ENCODE peak calls at places on chromosomes 13 and 19, in nine cellular contexts. V is astrocyte of the spinal cord; M is stomach; G is cardiac muscle cell; J is CD8-positive, alpha-beta T cell; A is GM12864; T is mucosa of descending colon; F is neural progenitor cell; H is dorsolateral prefrontal cortex. U is an unnamed sample.

GRCh38 chr19:9850235-9850959 is 15.3 kb downstream of the PIN1 start:
- DNase-seq in V (no peak), M (no peak), G (no peak), J (no peak), A (no peak), T (no peak), F (no peak), H (no peak), U (no peak)

GRCh38 chr13:79085021-79085420 is 321.0 kb downstream of the RBM26 start:
- DNase-seq in V (no peak), M (no peak), G (no peak), J (no peak), A (no peak), T (no peak), F (no peak), H (no peak), U (no peak)

GRCh38 chr19:48244289-48244688 is 11.4 kb downstream of the CARD8 start:
- DNase-seq in V (peak; percentile 4), M (no peak), G (no peak), J (peak; percentile 30), A (no peak), T (peak; percentile 16), F (no peak), H (no peak), U (no peak)

GRCh38 chr19:48480151-48480475 is 10.9 kb downstream of the CYTH2 start:
- DNase-seq in V (peak; percentile 43), M (peak; percentile 49), G (no peak), J (peak; percentile 25), A (no peak), T (peak; percentile 52), F (no peak), H (peak; percentile 82), U (no peak)

GRCh38 chr19:6020166-6020967 is 42.4 kb upstream of the RANBP3 start:
- DNase-seq in V (no peak), M (peak; percentile 70), G (no peak), J (no peak), A (no peak), T (no peak), F (no peak), H (no peak), U (no peak)

GRCh38 chr13:35720690-35721554 is 244.4 kb upstream of the MAB21L1 start:
- DNase-seq in V (peak; percentile 51), M (peak; percentile 49), G (peak; percentile 80), J (no peak), A (no peak), T (peak; percentile 33), F (peak; percentile 80), H (peak; percentile 75), U (peak; percentile 58)

GRCh38 chr19:50190439-50190891 is 13.0 kb upstream of the MYH14 start:
- DNase-seq in V (no peak), M (peak; percentile 60), G (no peak), J (no peak), A (no peak), T (peak; percentile 87), F (no peak), H (no peak), U (peak; percentile 88)

GRCh38 chr19:35461050-35461449 is 13.0 kb downstream of the FFAR2 start:
- DNase-seq in V (no peak), M (peak; percentile 38), G (no peak), J (no peak), A (no peak), T (no peak), F (no peak), H (no peak), U (no peak)

GRCh38 chr19:16429066-16429758 is 42.6 kb downstream of the EPS15L1 start:
- DNase-seq in V (no peak), M (peak; percentile 61), G (no peak), J (no peak), A (no peak), T (no peak), F (no peak), H (peak; percentile 77), U (no peak)

GRCh38 chr13:26494591-26494990 is 62.9 kb upstream of the WASF3 start:
- DNase-seq in V (no peak), M (no peak), G (no peak), J (no peak), A (no peak), T (no peak), F (no peak), H (no peak), U (no peak)

GRCh38 chr13:31797154-31797775 is 57.9 kb downstream of the RXFP2 start:
- DNase-seq in V (peak; percentile 57), M (no peak), G (peak; percentile 26), J (no peak), A (no peak), T (peak; percentile 14), F (peak; percentile 36), H (no peak), U (peak; percentile 3)

GRCh38 chr13:83498045-83498444 is 384.2 kb downstream of the SLITRK1 start:
- DNase-seq in V (no peak), M (no peak), G (no peak), J (no peak), A (no peak), T (no peak), F (no peak), H (no peak), U (no peak)

GRCh38 chr19:29567366-29567915 is 38.6 kb upstream of the POP4 start:
- DNase-seq in V (no peak), M (no peak), G (no peak), J (no peak), A (no peak), T (no peak), F (no peak), H (no peak), U (no peak)

DNA sequence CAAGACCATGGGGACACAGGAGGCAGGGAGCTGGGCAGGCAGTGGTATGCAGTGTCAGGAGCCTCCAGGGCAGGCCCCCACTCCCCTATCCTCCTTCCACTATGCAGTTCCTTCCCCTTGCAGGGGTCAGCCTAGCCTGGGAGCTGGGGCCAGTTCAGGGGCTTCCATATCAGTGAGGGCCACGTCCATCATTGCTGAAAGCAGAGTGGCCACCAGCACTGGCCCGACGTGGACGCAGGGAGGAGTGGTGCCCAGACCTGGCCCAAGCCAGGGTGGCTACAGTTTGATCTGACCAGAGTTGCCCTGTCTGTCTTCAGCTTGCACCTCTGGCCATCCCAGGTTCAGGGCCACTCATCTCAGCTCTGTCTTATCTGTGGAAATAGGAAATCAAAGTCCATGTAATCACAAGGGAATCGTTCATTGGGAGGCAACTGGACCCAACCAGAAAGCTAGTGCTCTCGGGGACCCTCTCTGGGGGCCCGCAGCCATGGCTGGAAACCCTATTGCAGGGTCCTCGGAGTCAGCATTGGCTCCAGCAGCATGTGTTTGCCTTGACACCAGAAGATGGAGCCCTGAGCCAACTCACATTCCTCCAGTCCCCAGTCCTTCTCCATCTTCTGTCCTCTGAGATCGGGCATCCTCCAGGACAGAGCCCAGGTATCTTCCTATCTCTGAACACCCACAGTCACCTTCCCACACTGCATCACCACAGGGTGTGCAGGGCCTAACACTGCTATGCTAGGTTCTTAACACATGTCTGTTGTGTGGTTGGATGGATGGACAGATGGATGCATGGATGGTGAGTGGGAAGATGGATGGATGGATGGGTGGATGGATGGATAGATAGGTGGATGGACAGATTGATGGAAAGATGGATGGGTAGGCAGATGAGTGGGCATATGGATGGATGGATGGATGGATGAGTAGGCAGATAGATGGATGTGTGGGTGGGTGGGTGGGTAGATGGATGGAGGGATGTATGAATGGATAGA is 75.7 kb upstream of the KCTD15 start:
- DNase-seq in V (no peak), M (no peak), G (no peak), J (no peak), A (no peak), T (no peak), F (peak; percentile 49), H (no peak), U (no peak)
- TF ChIP-seq CTCF in V (no peak), M (no peak), G (no peak), J (no peak), A (no peak), T (no peak), F (peak; percentile 46), H (no peak), U (no peak)

GRCh38 chr13:102089722-102090121 is 312.1 kb downstream of the FGF14 start:
- DNase-seq in V (no peak), M (no peak), G (no peak), J (no peak), A (no peak), T (no peak), F (no peak), H (no peak), U (no peak)

GRCh38 chr13:102090532-102090931 is 311.3 kb downstream of the FGF14 start:
- DNase-seq in V (no peak), M (no peak), G (no peak), J (no peak), A (no peak), T (no peak), F (no peak), H (no peak), U (no peak)

GRCh38 chr13:102091231-102091630 is 310.6 kb downstream of the FGF14 start:
- DNase-seq in V (peak; percentile 4), M (no peak), G (peak; percentile 1), J (no peak), A (no peak), T (no peak), F (peak; percentile 72), H (no peak), U (peak; percentile 3)

DNA sequence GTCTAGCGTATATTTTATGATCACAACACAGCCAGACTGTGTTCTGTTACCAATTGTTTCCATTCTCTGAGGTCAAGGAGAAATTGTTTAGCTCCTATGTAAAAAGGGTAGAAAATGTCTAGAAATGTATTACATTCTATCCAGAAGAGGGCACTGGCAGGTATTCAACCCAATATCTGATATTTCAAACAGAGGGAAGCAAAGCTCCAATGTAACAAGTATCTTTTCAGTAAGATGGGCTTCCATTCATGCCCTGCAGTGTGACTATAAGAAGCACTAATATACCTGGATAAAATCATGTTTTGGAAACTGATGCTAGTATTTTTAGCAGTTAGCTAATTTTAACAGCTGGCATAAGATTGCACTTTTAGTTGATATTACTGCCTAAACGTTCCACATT is 312.7 kb downstream of the FGF14 start:
- DNase-seq in V (peak; percentile 20), M (no peak), G (peak; percentile 7), J (no peak), A (no peak), T (no peak), F (no peak), H (no peak), U (no peak)
- TF ChIP-seq CTCF in V (peak; percentile 24), M (no peak), G (no peak), J (no peak), A (no peak), T (no peak), F (peak; percentile 39), H (no peak), U (no peak)

DNA sequence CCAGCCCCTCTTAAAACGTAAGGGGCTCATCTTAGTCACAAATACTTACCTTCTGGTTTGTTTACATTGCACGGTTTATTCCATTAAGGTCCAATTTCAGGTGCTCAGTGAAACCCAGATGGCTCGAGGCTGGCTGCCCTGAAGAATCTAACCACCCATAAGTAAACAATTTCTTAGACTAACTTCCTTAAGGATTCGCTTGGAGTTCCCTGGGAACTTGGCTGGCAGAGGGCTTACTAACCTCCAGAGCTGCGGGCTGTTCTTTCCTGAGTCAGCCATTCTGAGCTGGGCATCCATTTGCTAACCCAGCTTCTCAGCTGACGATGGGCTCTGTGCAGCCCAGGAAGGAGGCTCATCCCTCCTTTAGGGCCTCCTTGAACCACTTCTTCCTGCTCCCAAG is 262.1 kb downstream of the FGF9 start:
- DNase-seq in V (no peak), M (no peak), G (no peak), J (no peak), A (no peak), T (peak; percentile 7), F (no peak), H (no peak), U (no peak)
- TF ChIP-seq CTCF in V (no peak), M (no peak), G (no peak), J (no peak), A (no peak), T (no peak), F (no peak), H (no peak), U (no peak)

GRCh38 chr19:17834350-17835181 is 13.2 kb downstream of the JAK3 start:
- DNase-seq in V (no peak), M (no peak), G (no peak), J (no peak), A (no peak), T (no peak), F (peak; percentile 58), H (no peak), U (no peak)
- TF ChIP-seq CTCF in V (no peak), M (no peak), G (no peak), J (no peak), A (peak; percentile 8), T (no peak), F (peak; percentile 42), H (no peak), U (no peak)